ENCODE peak calls at places on chromosome X, in five cellular contexts. X is A549, K is GM12878, S is K562, R is HepG2. T is an unnamed sample.

GRCh38 chrX:136629084-136629750 is 18.7 kb upstream of the CD40LG start:
- DNase-seq in S (no peak), R (no peak), K (no peak), X (no peak), T (no peak)

GRCh38 chrX:153530411-153531145 is 13.1 kb downstream of the ATP2B3 start:
- DNase-seq in K (no peak), R (no peak), S (no peak), X (no peak), T (no peak)

GRCh38 chrX:45621356-45622041 is 420.8 kb upstream of the DIPK2B start:
- DNase-seq in X (no peak), K (no peak), S (no peak), R (no peak), T (no peak)

GRCh38 chrX:46704767-46705386 is 54.0 kb downstream of the SLC9A7 start:
- DNase-seq in S (no peak), X (no peak), R (no peak), K (peak; percentile 83), T (no peak)

GRCh38 chrX:46710425-46710824 is 48.5 kb downstream of the SLC9A7 start:
- DNase-seq in S (no peak), X (peak; percentile 13), K (no peak), R (peak; percentile 0), T (peak; percentile 11)

GRCh38 chrX:64894454-64895038 is 81.7 kb downstream of the ZC4H2 start:
- DNase-seq in R (peak; percentile 36), S (peak; percentile 13), X (no peak), K (no peak), T (peak; percentile 64)

GRCh38 chrX:75673468-75673867 is 111.6 kb downstream of the MAGEE2 start:
- DNase-seq in S (no peak), K (no peak), X (no peak), R (peak; percentile 13), T (no peak)

GRCh38 chrX:130120746-130121504 is 10.6 kb upstream of the ELF4 start:
- DNase-seq in R (peak; percentile 33), K (no peak), X (peak; percentile 84), S (peak; percentile 83), T (peak; percentile 66)

GRCh38 chrX:28552882-28553829 is 34.1 kb upstream of the IL1RAPL1 start:
- DNase-seq in K (no peak), X (no peak), R (no peak), S (no peak), T (no peak)

GRCh38 chrX:41526925-41527324 is 79.8 kb downstream of the NYX start:
- DNase-seq in R (no peak), S (no peak), X (peak; percentile 18), K (no peak), T (no peak)

GRCh38 chrX:33457102-33457501 is 245.8 kb upstream of the DMD start:
- DNase-seq in R (no peak), S (no peak), X (no peak), K (no peak), T (no peak)

GRCh38 chrX:115344885-115345653 is 55.6 kb downstream of the LUZP4 start:
- DNase-seq in R (peak; percentile 91), X (peak; percentile 62), K (no peak), S (no peak), T (peak; percentile 55)

GRCh38 chrX:12946838-12947544 is 27.9 kb upstream of the TMSB4X start:
- DNase-seq in R (peak; percentile 47), X (peak; percentile 55), K (peak; percentile 85), S (peak; percentile 74), T (peak; percentile 87)

GRCh38 chrX:124504106-124504983 is 158.0 kb downstream of the SH2D1A start:
- DNase-seq in S (no peak), R (no peak), X (no peak), K (peak; percentile 36), T (no peak)

GRCh38 chrX:124501566-124501965 is 155.2 kb downstream of the SH2D1A start:
- DNase-seq in R (no peak), K (no peak), S (no peak), X (no peak), T (no peak)

GRCh38 chrX:124502599-124502998 is 156.2 kb downstream of the SH2D1A start:
- DNase-seq in S (no peak), X (no peak), R (no peak), K (no peak), T (no peak)

GRCh38 chrX:124506031-124506430 is 159.7 kb downstream of the SH2D1A start:
- DNase-seq in R (no peak), X (no peak), K (no peak), S (no peak), T (no peak)

GRCh38 chrX:124502144-124502543 is 155.8 kb downstream of the SH2D1A start:
- DNase-seq in X (no peak), K (no peak), R (no peak), S (no peak), T (no peak)
- TF ChIP-seq JUNB in X (no peak), K (no peak), R (no peak), S (no peak), T (no peak)

GRCh38 chrX:2499507-2499906 is 1.3 kb downstream of the DHRSX start:
- DNase-seq in R (no peak), K (no peak), X (no peak), S (no peak), T (no peak)

GRCh38 chrX:2500091-2500680 is 590 bp downstream of the DHRSX start:
- DNase-seq in K (no peak), X (peak; percentile 62), S (no peak), R (peak; percentile 18), T (peak; percentile 64)

GRCh38 chrX:2497961-2498780 is 2.6 kb downstream of the DHRSX start:
- DNase-seq in K (no peak), R (peak; percentile 97), X (peak; percentile 55), S (no peak), T (no peak)

GRCh38 chrX:2500681-2501151 is at the start of the genes DHRSX and ZBED1:
- DNase-seq in K (no peak), S (peak; percentile 57), X (peak; percentile 40), R (no peak), T (no peak)

DNA sequence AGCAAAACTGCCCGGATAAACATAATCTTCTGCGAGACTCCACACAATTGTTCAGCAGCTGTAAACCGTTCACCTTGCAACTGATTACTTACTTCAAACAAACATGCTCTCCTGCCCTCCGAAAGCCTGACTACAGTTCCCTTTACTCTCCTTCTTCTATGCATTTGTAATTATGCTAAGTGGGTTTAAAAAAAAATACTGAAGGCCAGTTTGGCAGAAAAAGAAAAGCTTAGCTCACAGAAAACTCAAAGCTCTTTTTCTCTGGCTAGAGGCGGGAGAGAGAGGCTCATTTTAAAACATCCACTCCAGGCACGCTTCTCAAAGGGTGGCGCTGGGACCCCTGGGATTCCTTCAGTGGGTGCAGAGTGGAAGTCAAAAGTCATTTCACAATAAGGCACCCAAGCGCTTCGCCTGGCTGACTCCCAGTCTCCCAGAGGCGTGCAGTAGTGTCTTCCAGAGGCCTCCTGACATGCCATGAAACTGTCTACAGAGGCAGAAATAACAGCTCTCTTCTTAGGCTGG is 1.9 kb downstream of the DHRSX start:
- DNase-seq in X (peak; percentile 54), R (peak; percentile 65), K (no peak), S (peak; percentile 19), T (peak; percentile 49)
- TF ChIP-seq JUNB in X (no peak), R (no peak), K (no peak), S (no peak), T (no peak)

DNA sequence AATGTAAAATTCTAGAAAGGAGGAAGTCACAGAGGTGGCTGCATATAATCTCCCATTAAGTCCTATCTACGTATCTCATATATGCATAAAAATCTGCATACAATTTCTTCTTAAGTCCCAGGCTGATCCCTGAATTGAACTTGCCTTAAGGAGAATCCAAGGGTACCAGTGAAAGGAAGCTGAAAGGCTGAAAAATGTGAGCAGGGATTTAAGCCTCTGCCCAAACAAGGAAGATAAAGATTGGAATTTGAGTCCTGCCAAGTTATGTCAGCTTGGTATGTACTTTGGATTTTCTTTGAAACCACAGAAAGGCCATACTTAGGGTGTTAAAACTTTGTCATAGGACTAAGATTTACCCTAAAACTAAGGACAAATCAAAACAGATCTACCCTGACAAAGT is 26.5 kb upstream of the GEMIN8 start:
- DNase-seq in S (no peak), K (no peak), R (no peak), X (no peak), T (peak; percentile 3)
- TF ChIP-seq JUNB in S (no peak), K (no peak), R (no peak), X (no peak), T (no peak)

GRCh38 chrX:128901018-128901417 is 622.3 kb downstream of the SMARCA1 start:
- DNase-seq in R (no peak), X (no peak), S (no peak), K (no peak), T (no peak)
- TF ChIP-seq JUNB in R (no peak), X (no peak), S (no peak), K (no peak), T (no peak)

T was measured in GM23338.